ENCODE peak calls at places on chromosomes 4 and X, in four cellular contexts. Z, T, G and C are unnamed samples.
A peak's percentile ranks its signal among the peaks of the same experiment; 100 is the strongest.

GRCh38 chr4:174592256-174592984 is 70.1 kb upstream of the HPGD start:
- DNase-seq in Z (no peak), T (no peak), G (no peak), C (no peak)

GRCh38 chr4:7664106-7664505 is 229.4 kb upstream of the PSAPL1 start:
- DNase-seq in Z (no peak), T (no peak), G (no peak), C (no peak)

GRCh38 chr4:55742655-55743191 is 76.9 kb upstream of the EXOC1L start:
- DNase-seq in Z (no peak), T (peak; percentile 25), G (no peak), C (no peak)

GRCh38 chr4:41212221-41213203 is 1.8 kb downstream of the APBB2 start:
- DNase-seq in Z (no peak), T (peak; percentile 80), G (peak; percentile 42), C (no peak)

GRCh38 chrX:71492086-71493065 is 40.5 kb upstream of the OGT start:
- DNase-seq in Z (peak; percentile 93), T (peak; percentile 47), G (peak; percentile 25), C (no peak)

GRCh38 chr4:99352602-99353580 is at the start of gene ADH1C:
- DNase-seq in Z (no peak), T (no peak), G (no peak), C (no peak)

GRCh38 chr4:169952236-169953088 is 73.7 kb downstream of the MFAP3L start:
- DNase-seq in Z (no peak), T (no peak), G (no peak), C (no peak)

GRCh38 chrX:48896611-48897011 is 957 bp downstream of the TIMM17B start:
- DNase-seq in Z (peak; percentile 73), T (peak; percentile 12), G (no peak), C (no peak)

GRCh38 chrX:151713859-151714258 is 2.0 kb upstream of the FATE1 start:
- DNase-seq in Z (no peak), T (peak; percentile 10), G (no peak), C (no peak)

GRCh38 chrX:129139837-129140679 is 383.2 kb downstream of the SMARCA1 start:
- DNase-seq in Z (no peak), T (no peak), G (no peak), C (no peak)

GRCh38 chrX:119984652-119985051 is 41.1 kb upstream of the NKAP start:
- DNase-seq in Z (no peak), T (no peak), G (no peak), C (no peak)

GRCh38 chr4:85793256-85793655 is 318.3 kb downstream of the ARHGAP24 start:
- DNase-seq in Z (no peak), T (no peak), G (no peak), C (no peak)

GRCh38 chrX:68199062-68199848 is 234.0 kb downstream of the OPHN1 start:
- DNase-seq in Z (no peak), T (no peak), G (no peak), C (no peak)

GRCh38 chr4:42914937-42915336 is 22.4 kb downstream of the GRXCR1 start:
- DNase-seq in Z (no peak), T (no peak), G (no peak), C (no peak)

GRCh38 chr4:79652232-79652631 is 244.2 kb upstream of the GK2 start:
- DNase-seq in Z (no peak), T (no peak), G (no peak), C (no peak)

GRCh38 chrX:150074175-150074574 is 135.9 kb upstream of the EOLA2 start:
- DNase-seq in Z (no peak), T (peak; percentile 15), G (no peak), C (no peak)

GRCh38 chr4:110296892-110297291 is 98.5 kb upstream of the ELOVL6 start:
- DNase-seq in Z (no peak), T (no peak), G (no peak), C (no peak)

GRCh38 chr4:72842323-72842722 is 227.2 kb downstream of the COX18 start:
- DNase-seq in Z (no peak), T (no peak), G (no peak), C (no peak)

GRCh38 chrX:4277122-4277521 is 563.7 kb upstream of the PRKX start:
- DNase-seq in Z (no peak), T (no peak), G (no peak), C (no peak)

GRCh38 chrX:23311731-23312130 is 22.9 kb upstream of the PTCHD1 start:
- DNase-seq in Z (no peak), T (no peak), G (no peak), C (no peak)

GRCh38 chrX:23745786-23746185 is 2.7 kb upstream of the ACOT9 start:
- DNase-seq in Z (no peak), T (no peak), G (no peak), C (no peak)

GRCh38 chr4:38857354-38858096 is 908 bp upstream of the TLR6 start:
- DNase-seq in Z (peak; percentile 87), T (peak; percentile 88), G (peak; percentile 68), C (no peak)

GRCh38 chr4:145734051-145734450 is 54.1 kb downstream of the C4orf51 start:
- DNase-seq in Z (no peak), T (peak; percentile 42), G (no peak), C (peak; percentile 35)

GRCh38 chr4:155342142-155342541 is 34.6 kb downstream of the MAP9 start:
- DNase-seq in Z (no peak), T (peak; percentile 35), G (no peak), C (no peak)

GRCh38 chr4:149031399-149031798 is 589.2 kb upstream of the NR3C2 start:
- DNase-seq in Z (no peak), T (peak; percentile 3), G (no peak), C (no peak)

GRCh38 chr4:154743683-154744340 is at the start of gene LRAT:
- DNase-seq in Z (no peak), T (no peak), G (no peak), C (peak; percentile 64)

GRCh38 chr4:74431113-74431826 is 13.7 kb upstream of the AREG start:
- DNase-seq in Z (no peak), T (no peak), G (no peak), C (no peak)